ENCODE peak calls at places on chromosomes 11 and 22, in seven cellular contexts. H is brain microvascular endothelial cell, Y is H7, J is Right ventricle myocardium superior, M is hepatocyte, Z is foreskin keratinocyte, A is ACHN. K is an unnamed sample.

GRCh38 chr11:109075976-109076375 is 346.0 kb upstream of the C11orf87 start:
- DNase-seq in H (no peak), Y (no peak), J (peak), M (peak), Z (no peak), A (no peak), K (no peak)

GRCh38 chr22:29691636-29692326 is 28.0 kb upstream of the CABP7 start:
- DNase-seq in H (no peak), Y (peak), J (no peak), M (no peak), Z (no peak), A (no peak), K (no peak)

GRCh38 chr22:24291538-24292201 is 21.0 kb downstream of the SPECC1L start:
- DNase-seq in H (no peak), Y (no peak), J (no peak), M (no peak), Z (no peak), A (no peak), K (no peak)

GRCh38 chr11:114132944-114133394 is 73.5 kb downstream of the ZBTB16 start:
- DNase-seq in H (no peak), Y (no peak), J (peak), M (no peak), Z (no peak), A (no peak), K (no peak)

GRCh38 chr11:129298990-129299389 is 76.7 kb upstream of the BARX2 start:
- DNase-seq in H (no peak), Y (no peak), J (no peak), M (no peak), Z (no peak), A (no peak), K (no peak)

GRCh38 chr11:75475767-75476650 is 43.0 kb upstream of the KLHL35 start:
- DNase-seq in H (peak), Y (no peak), J (peak), M (no peak), Z (no peak), A (no peak), K (peak)

GRCh38 chr11:118841469-118842222 is 42.0 kb upstream of the CXCR5 start:
- DNase-seq in H (no peak), Y (no peak), J (no peak), M (no peak), Z (no peak), A (no peak), K (no peak)

GRCh38 chr11:67544591-67545242 is 21.5 kb upstream of the CABP2 start:
- DNase-seq in H (no peak), Y (no peak), J (no peak), M (no peak), Z (no peak), A (peak), K (no peak)

GRCh38 chr11:62889484-62890437 is 9.1 kb downstream of the SLC3A2 start:
- DNase-seq in H (no peak), Y (peak), J (no peak), M (peak), Z (no peak), A (peak), K (no peak)

GRCh38 chr11:28834877-28835276 is 726.7 kb downstream of the METTL15 start:
- DNase-seq in H (peak), Y (no peak), J (no peak), M (no peak), Z (peak), A (peak), K (no peak)

GRCh38 chr11:44624761-44625221 is 59.3 kb downstream of the CD82 start:
- DNase-seq in H (no peak), Y (no peak), J (no peak), M (no peak), Z (no peak), A (no peak), K (no peak)

GRCh38 chr11:106276859-106277436 is 199.5 kb downstream of the AASDHPPT start:
- DNase-seq in H (no peak), Y (no peak), J (no peak), M (no peak), Z (no peak), A (peak), K (no peak)

GRCh38 chr11:18844753-18845367 is 53.3 kb upstream of the PTPN5 start:
- DNase-seq in H (peak), Y (peak), J (no peak), M (peak), Z (no peak), A (peak), K (no peak)

GRCh38 chr11:2447951-2448650 is 3.3 kb downstream of the KCNQ1 start:
- DNase-seq in H (no peak), Y (no peak), J (peak), M (no peak), Z (no peak), A (no peak), K (no peak)

GRCh38 chr22:36682835-36683234 is 20.7 kb downstream of the CACNG2 start:
- DNase-seq in H (no peak), Y (no peak), J (no peak), M (no peak), Z (no peak), A (no peak), K (no peak)

GRCh38 chr11:35246725-35247124 is 107.8 kb downstream of the CD44 start:
- DNase-seq in H (no peak), Y (no peak), J (no peak), M (peak), Z (no peak), A (no peak), K (no peak)

GRCh38 chr11:18452927-18453326 is 2.7 kb upstream of the LDHAL6A start:
- DNase-seq in H (peak), Y (no peak), J (no peak), M (no peak), Z (no peak), A (no peak), K (no peak)

GRCh38 chr11:66466225-66467033 is at the start of gene PELI3:
- DNase-seq in H (peak), Y (peak), J (peak), M (peak), Z (no peak), A (peak), K (peak)

GRCh38 chr11:85787809-85788805 is 22.8 kb downstream of the SYTL2 start:
- DNase-seq in H (no peak), Y (no peak), J (no peak), M (peak), Z (no peak), A (peak), K (no peak)

GRCh38 chr11:76830639-76831312 is 29.9 kb upstream of the ACER3 start:
- DNase-seq in H (peak), Y (no peak), J (no peak), M (peak), Z (no peak), A (no peak), K (no peak)

GRCh38 chr11:126925321-126926093 is 75.1 kb downstream of the KIRREL3 start:
- DNase-seq in H (no peak), Y (no peak), J (no peak), M (no peak), Z (no peak), A (no peak), K (no peak)

GRCh38 chr11:14544611-14545010 is 24.4 kb upstream of the PSMA1 start:
- DNase-seq in H (no peak), Y (no peak), J (no peak), M (no peak), Z (no peak), A (no peak), K (no peak)

GRCh38 chr11:119178166-119178680 is 7.1 kb upstream of the NHERF4 start:
- DNase-seq in H (no peak), Y (no peak), J (no peak), M (no peak), Z (no peak), A (no peak), K (no peak)

GRCh38 chr11:86176165-86176884 is 68.2 kb upstream of the EED start:
- DNase-seq in H (peak), Y (no peak), J (no peak), M (no peak), Z (no peak), A (no peak), K (peak)

GRCh38 chr11:65574147-65574962 is 1.5 kb upstream of the EHBP1L1 start:
- DNase-seq in H (peak), Y (peak), J (peak), M (peak), Z (peak), A (peak), K (peak)

GRCh38 chr11:20403059-20403458 is 15.5 kb downstream of the PRMT3 start:
- DNase-seq in H (no peak), Y (no peak), J (no peak), M (no peak), Z (no peak), A (no peak), K (no peak)

GRCh38 chr11:126149759-126150236 is 61.7 kb downstream of the RPUSD4 start:
- DNase-seq in H (no peak), Y (peak), J (no peak), M (no peak), Z (no peak), A (no peak), K (no peak)

GRCh38 chr11:13682212-13682611 is 13.7 kb downstream of the FAR1 start:
- DNase-seq in H (no peak), Y (no peak), J (no peak), M (no peak), Z (no peak), A (no peak), K (no peak)

GRCh38 chr11:115334932-115335788 is 169.1 kb downstream of the CADM1 start:
- DNase-seq in H (no peak), Y (peak), J (no peak), M (peak), Z (no peak), A (peak), K (no peak)

GRCh38 chr22:49896201-49896600 is 22.0 kb downstream of the ALG12 start:
- DNase-seq in H (no peak), Y (no peak), J (no peak), M (no peak), Z (no peak), A (no peak), K (no peak)

GRCh38 chr11:6609502-6610015 is 2.5 kb downstream of the TAF10 start:
- DNase-seq in H (no peak), Y (no peak), J (no peak), M (no peak), Z (no peak), A (no peak), K (no peak)

GRCh38 chr11:118878187-118878586 is 5.5 kb upstream of the CXCR5 start:
- DNase-seq in H (no peak), Y (no peak), J (no peak), M (no peak), Z (no peak), A (no peak), K (no peak)

GRCh38 chr11:72814831-72815618 is 814 bp downstream of the ATG16L2 start:
- DNase-seq in H (peak), Y (no peak), J (no peak), M (peak), Z (peak), A (peak), K (no peak)

GRCh38 chr11:8810331-8811301 is 100.4 kb upstream of the AKIP1 start:
- DNase-seq in H (peak), Y (peak), J (peak), M (peak), Z (peak), A (peak), K (peak)

GRCh38 chr22:38456272-38456837 is 1.4 kb upstream of the KCNJ4 start:
- DNase-seq in H (no peak), Y (peak), J (no peak), M (no peak), Z (no peak), A (no peak), K (no peak)

GRCh38 chr22:31951201-31952093 is 7.1 kb downstream of the YWHAH start:
- DNase-seq in H (no peak), Y (no peak), J (no peak), M (no peak), Z (no peak), A (no peak), K (no peak)

GRCh38 chr22:40857309-40857851 is 432 bp downstream of the XPNPEP3 start:
- DNase-seq in H (no peak), Y (no peak), J (no peak), M (no peak), Z (peak), A (peak), K (no peak)

GRCh38 chr11:1163911-1164735 is 6.4 kb downstream of the MUC5AC start:
- DNase-seq in H (no peak), Y (peak), J (peak), M (no peak), Z (no peak), A (no peak), K (no peak)